ENCODE peak calls at places on chromosomes 4 and X, in four cellular contexts. A, D, X and T are unnamed samples.

GRCh38 chrX:22073928-22074327 is 41.8 kb downstream of the PHEX start:
- DNase-seq in D (no peak), A (no peak), X (no peak), T (no peak)

GRCh38 chr4:41106694-41107419 is 107.5 kb downstream of the APBB2 start:
- DNase-seq in X (no peak), A (no peak), D (no peak), T (no peak)

GRCh38 chr4:118224239-118224829 is 128.5 kb downstream of the PRSS12 start:
- DNase-seq in D (peak; percentile 49), A (peak; percentile 2), X (no peak), T (no peak)

GRCh38 chr4:76532810-76533209 is 97.8 kb downstream of the SHROOM3 start:
- DNase-seq in A (no peak), X (no peak), D (no peak), T (no peak)

GRCh38 chrX:29478336-29479069 is 736.9 kb upstream of the MAGEB2 start:
- DNase-seq in X (peak; percentile 51), A (peak; percentile 25), D (peak; percentile 5), T (peak; percentile 15)

GRCh38 chr4:67393699-67394281 is 151.5 kb downstream of the CENPC start:
- DNase-seq in D (peak; percentile 64), A (peak; percentile 5), X (no peak), T (no peak)

GRCh38 chrX:153446636-153446936 is 730 bp upstream of the TREX2 start:
- DNase-seq in D (no peak), A (no peak), X (no peak), T (no peak)

GRCh38 chrX:1545776-1546408 is 8.9 kb upstream of the P2RY8 start:
- DNase-seq in A (no peak), D (no peak), X (no peak), T (no peak)

GRCh38 chr4:7450775-7451433 is 16.2 kb upstream of the PSAPL1 start:
- DNase-seq in X (no peak), A (no peak), D (no peak), T (no peak)

GRCh38 chr4:153154010-153154975 is 50.0 kb upstream of the TRIM2 start:
- DNase-seq in X (no peak), A (no peak), D (no peak), T (no peak)

GRCh38 chr4:147550626-147551250 is 66.5 kb upstream of the TMEM184C start:
- DNase-seq in A (no peak), D (no peak), X (peak; percentile 24), T (no peak)

GRCh38 chr4:25012671-25013070 is 18.1 kb downstream of the LGI2 start:
- DNase-seq in A (no peak), D (no peak), X (no peak), T (no peak)

GRCh38 chrX:19225906-19226305 is 103.6 kb upstream of the ADGRG2 start:
- DNase-seq in X (no peak), D (peak; percentile 22), A (peak; percentile 13), T (peak; percentile 10)

DNA sequence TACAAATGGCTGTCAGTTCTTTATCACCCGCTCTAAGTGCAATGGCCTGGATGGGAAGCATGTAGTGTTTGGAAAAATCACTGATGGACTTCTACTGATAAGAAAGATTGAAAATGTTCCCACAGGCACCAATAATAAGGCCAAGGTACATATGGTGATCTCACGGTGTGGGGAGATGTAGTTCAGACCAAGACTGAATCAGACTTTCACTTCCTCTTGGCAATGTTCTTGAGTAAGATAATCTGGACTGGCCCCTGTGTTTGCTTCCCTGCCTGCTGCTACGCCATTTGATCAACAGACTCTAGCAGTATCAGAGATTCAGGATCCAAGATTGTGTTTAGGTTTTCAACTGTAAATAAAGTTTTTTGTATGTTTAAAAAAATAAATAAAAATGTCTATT is 682.2 kb upstream of the AMOT start:
- DNase-seq in X (peak; percentile 38), D (no peak), A (no peak), T (no peak)
- TF ChIP-seq ESRRA in X (no peak), D (no peak), A (no peak), T (no peak)

GRCh38 chr4:134219043-134219442 is 17.5 kb upstream of the PABPC4L start:
- DNase-seq in A (no peak), D (no peak), X (no peak), T (peak; percentile 18)

GRCh38 chr4:134215636-134216340 is 14.2 kb upstream of the PABPC4L start:
- DNase-seq in A (no peak), X (no peak), D (no peak), T (no peak)

GRCh38 chr4:134216436-134216835 is 14.8 kb upstream of the PABPC4L start:
- DNase-seq in A (no peak), X (no peak), D (no peak), T (no peak)
- TF ChIP-seq USF2 in A (no peak), X (no peak), D (no peak), T (no peak)

GRCh38 chr4:36213956-36214355 is 30.4 kb downstream of the ARAP2 start:
- DNase-seq in X (no peak), A (no peak), D (no peak), T (no peak)
- TF ChIP-seq ESRRA in X (no peak), A (no peak), D (no peak), T (no peak)

DNA sequence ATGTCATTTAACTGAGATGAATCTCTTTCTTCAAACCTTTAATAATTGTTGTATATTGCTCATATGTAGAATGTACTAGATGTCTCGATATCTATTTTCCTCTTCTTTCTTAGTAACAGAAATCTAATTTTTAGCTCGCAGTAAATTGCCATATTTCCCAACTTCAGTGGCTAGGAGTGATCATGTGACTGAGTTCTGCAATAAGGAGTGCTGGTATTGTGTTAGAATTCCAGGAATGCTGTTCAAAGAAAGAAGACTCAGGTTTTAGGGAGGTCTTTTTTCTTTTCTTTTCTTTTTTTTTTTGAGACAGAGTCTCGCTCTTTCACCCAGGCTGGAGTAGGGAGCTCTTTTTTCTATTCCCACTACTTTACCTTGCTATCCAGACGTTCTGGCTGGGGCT is 81.7 kb downstream of the SLC10A7 start:
- DNase-seq in A (no peak), D (no peak), X (no peak), T (no peak)
- TF ChIP-seq USF2 in A (no peak), D (no peak), X (no peak), T (peak; percentile 33)

DNA sequence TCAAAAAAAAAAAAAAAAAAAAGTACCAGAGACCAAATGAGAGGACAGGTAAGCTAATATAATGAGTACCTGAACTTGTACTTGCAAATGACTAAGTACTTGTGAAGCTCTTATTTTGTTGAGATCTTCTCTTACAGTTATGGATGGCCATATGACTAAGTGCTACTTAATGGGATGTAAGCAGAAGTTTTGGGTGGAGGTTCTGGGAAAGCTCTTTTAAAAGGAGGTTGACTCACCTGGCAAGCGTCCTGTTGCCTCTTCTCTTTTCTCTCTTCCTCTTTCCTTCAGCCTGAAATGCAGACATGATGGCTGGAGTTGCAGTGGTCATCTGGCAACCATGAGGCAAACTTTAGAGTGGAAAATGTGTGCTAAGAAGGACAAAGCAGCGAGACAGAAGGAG is 36.9 kb upstream of the MED14 start:
- DNase-seq in X (no peak), D (no peak), A (no peak), T (no peak)
- TF ChIP-seq ESRRA in X (no peak), D (no peak), A (no peak), T (no peak)

DNA sequence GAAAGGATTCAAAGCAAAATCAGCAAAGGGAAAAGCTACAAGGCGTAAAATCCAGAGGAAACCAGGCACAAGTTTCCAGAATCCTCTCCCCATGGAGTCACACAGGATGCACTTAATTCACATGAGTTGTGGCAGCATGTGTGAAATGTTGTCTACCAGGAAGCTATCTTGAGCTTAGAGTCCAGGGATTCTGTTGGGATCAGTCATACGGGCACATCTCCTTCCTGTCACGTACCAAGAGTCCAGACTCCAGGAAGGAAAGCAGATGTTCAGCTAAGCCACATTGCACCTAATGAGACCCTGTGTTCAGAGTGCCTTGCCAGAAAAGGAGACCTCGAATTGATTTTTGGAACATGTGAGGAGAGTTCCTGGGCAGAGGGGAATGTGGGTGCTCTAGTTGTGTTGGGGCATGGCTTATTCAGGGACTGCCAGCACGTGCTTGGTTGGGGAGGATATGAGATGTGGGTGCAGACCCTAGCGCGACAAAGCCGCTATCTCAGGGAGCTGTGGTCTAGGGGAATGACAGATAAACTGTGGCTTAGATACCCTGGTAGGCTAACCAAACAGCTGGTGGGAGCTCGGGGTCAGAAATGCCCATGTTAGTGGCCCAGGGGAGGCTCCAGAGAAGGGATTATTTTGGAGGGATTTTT is 70.0 kb downstream of the EVC start:
- DNase-seq in D (no peak), X (no peak), A (no peak), T (no peak)
- TF ChIP-seq USF2 in D (no peak), X (no peak), A (no peak), T (no peak)

DNA sequence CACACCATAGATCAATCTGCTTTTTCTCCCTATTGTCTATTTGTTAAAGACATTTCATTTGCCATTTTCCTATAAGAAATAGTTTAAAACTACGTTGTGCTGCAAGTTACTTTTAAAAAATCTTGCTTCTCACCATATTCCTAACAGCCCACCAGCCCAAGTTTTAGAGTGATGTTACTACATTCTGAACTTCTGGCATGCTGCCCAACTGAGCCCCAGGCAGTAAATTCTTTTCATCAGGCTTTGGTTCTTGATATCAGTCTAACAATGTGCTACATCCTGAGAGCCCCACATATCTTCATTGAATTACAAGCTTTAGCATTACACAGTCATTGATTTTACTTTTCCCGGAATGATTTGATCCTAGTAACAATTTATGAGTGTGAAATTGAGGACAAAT is 283.8 kb upstream of the IL1RAPL1 start:
- DNase-seq in D (no peak), A (no peak), X (no peak), T (no peak)
- TF ChIP-seq ESRRA in D (no peak), A (no peak), X (no peak), T (no peak)

GRCh38 chr4:168183717-168184571 is 91.6 kb downstream of the ANXA10 start:
- DNase-seq in D (peak; percentile 36), X (peak; percentile 12), A (peak; percentile 14), T (no peak)
- TF ChIP-seq USF2 in D (no peak), X (no peak), A (no peak), T (no peak)

DNA sequence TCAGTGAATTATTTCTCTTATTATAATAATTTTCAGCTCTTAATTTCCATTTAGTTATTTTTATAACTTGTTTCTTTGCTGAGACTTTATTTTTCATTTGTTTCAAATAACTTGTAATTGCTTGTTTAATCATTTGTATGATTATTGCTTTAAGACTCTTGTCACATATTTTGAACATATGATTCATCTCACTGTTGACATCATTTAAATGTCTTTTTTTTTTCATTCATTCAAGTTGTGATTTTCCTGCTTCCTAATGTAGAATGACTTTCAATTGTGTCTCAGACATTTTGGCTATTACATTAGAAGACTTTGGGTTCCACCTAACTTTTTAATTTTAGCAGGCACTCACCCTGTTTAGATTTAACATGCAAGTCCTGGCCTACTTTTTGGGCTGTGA is 234.8 kb upstream of the DIPK2B start:
- DNase-seq in D (no peak), X (no peak), A (no peak), T (no peak)
- TF ChIP-seq ESRRA in D (no peak), X (no peak), A (no peak), T (no peak)

DNA sequence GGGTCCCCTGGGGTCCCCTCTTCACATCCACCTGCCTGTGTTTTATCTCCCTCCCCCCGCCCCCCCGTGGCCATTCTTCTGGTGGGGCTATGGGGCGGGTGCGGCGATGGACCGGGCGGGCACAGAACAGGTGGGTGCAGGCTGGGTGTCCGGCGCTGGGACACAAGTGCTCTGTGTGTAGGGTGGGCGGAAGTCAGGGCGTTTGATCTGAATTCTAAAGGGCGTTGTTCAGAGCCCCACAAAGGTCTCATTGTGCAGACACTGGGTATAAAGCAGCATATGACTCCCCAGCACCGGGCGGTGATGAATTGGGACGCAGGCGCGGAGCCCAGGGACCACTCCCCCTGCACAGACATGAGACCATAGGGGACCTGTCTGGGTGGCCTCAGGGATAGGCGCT is at the start of gene GJB1:
- DNase-seq in A (no peak), D (no peak), X (no peak), T (no peak)
- TF ChIP-seq USF2 in A (no peak), D (no peak), X (no peak), T (no peak)